ENCODE peak calls at places on chromosomes 4 and X, in ten cellular contexts. S is fibroblast of villous mesenchyme, H is mammary epithelial cell, Q is uterus, Y is tibial artery, W is lower leg skin, J is stomach, U is hepatocyte, X is nephron progenitor cell, V is pancreas. P is an unnamed sample.

GRCh38 chr4:47065099-47065498 is 33.7 kb downstream of the GABRB1 start:
- DNase-seq in W (no peak), H (no peak), U (no peak), Y (no peak), V (no peak), J (no peak), Q (no peak), S (peak), X (no peak), P (no peak)

GRCh38 chrX:77342028-77342427 is 105.2 kb upstream of the FGF16 start:
- DNase-seq in W (no peak), U (no peak), X (no peak), S (no peak), Y (no peak), H (no peak), V (no peak), Q (no peak), J (no peak), P (no peak)

GRCh38 chr4:175109933-175110332 is 191.8 kb downstream of the ADAM29 start:
- DNase-seq in S (no peak), U (no peak), H (no peak), V (no peak), W (no peak), Y (no peak), J (no peak), X (no peak), Q (no peak), P (no peak)

GRCh38 chr4:187666634-187667033 is 328.9 kb upstream of the ZFP42 start:
- DNase-seq in S (peak), W (no peak), U (peak), Q (no peak), Y (no peak), H (no peak), V (no peak), J (no peak), X (no peak), P (no peak)

GRCh38 chr4:184348311-184349233 is 125.8 kb downstream of the IRF2 start:
- DNase-seq in U (peak), V (peak), H (no peak), J (peak), S (peak), X (no peak), W (no peak), Y (no peak), Q (peak), P (no peak)

GRCh38 chr4:169015237-169015636 is 5.2 kb upstream of the CBR4 start:
- DNase-seq in V (peak), H (no peak), W (no peak), S (no peak), J (peak), U (no peak), Y (peak), X (no peak), Q (peak), P (no peak)

GRCh38 chr4:173012608-173013007 is 156.0 kb upstream of the GALNT7 start:
- DNase-seq in J (no peak), S (no peak), Q (no peak), X (no peak), Y (no peak), W (no peak), V (no peak), U (no peak), H (no peak), P (no peak)

GRCh38 chrX:122941801-122942200 is 242.3 kb upstream of the GRIA3 start:
- DNase-seq in V (no peak), U (no peak), H (peak), S (no peak), Q (no peak), X (no peak), Y (no peak), J (no peak), W (no peak), P (no peak)

GRCh38 chr4:72587334-72587733 is 18.3 kb upstream of the ADAMTS3 start:
- DNase-seq in J (no peak), U (no peak), V (no peak), Q (no peak), Y (no peak), S (no peak), X (no peak), W (no peak), H (no peak), P (no peak)

GRCh38 chr4:8247047-8247930 is 22.3 kb upstream of the HTRA3 start:
- DNase-seq in V (no peak), S (peak), H (no peak), Y (peak), X (no peak), W (peak), J (peak), Q (no peak), U (peak), P (no peak)

GRCh38 chrX:134957836-134958235 is 33.0 kb upstream of the SMIM10 start:
- DNase-seq in V (no peak), J (no peak), Q (no peak), H (no peak), X (no peak), U (no peak), W (no peak), S (no peak), Y (no peak), P (no peak)

GRCh38 chr4:100414016-100414790 is 103.6 kb downstream of the EMCN start:
- DNase-seq in Q (no peak), V (no peak), Y (no peak), S (no peak), J (no peak), W (no peak), U (no peak), X (no peak), H (no peak), P (no peak)

GRCh38 chrX:20594985-20595384 is 328.3 kb upstream of the RPS6KA3 start:
- DNase-seq in W (no peak), X (no peak), Y (no peak), J (no peak), S (no peak), V (no peak), H (no peak), U (no peak), Q (no peak), P (no peak)

GRCh38 chr4:8761167-8761823 is 110.3 kb downstream of the HMX1 start:
- DNase-seq in W (no peak), Y (peak), X (no peak), Q (no peak), J (no peak), V (no peak), H (no peak), U (no peak), S (no peak), P (no peak)

GRCh38 chr4:135244605-135245146 is 1043.1 kb upstream of the PABPC4L start:
- DNase-seq in S (peak), V (no peak), H (no peak), J (no peak), U (no peak), X (no peak), W (no peak), Y (no peak), Q (no peak), P (no peak)

GRCh38 chrX:3141031-3141430 is 99.8 kb downstream of the ARSF start:
- DNase-seq in U (no peak), Y (no peak), V (no peak), W (no peak), S (no peak), Q (no peak), X (no peak), H (no peak), J (no peak), P (no peak)

GRCh38 chr4:169802871-169803270 is 45.1 kb upstream of the HPF1 start:
- DNase-seq in S (no peak), X (no peak), H (no peak), Y (no peak), U (no peak), W (no peak), Q (no peak), J (no peak), V (no peak), P (no peak)

GRCh38 chr4:141130947-141131545 is 2.2 kb downstream of the RNF150 start:
- DNase-seq in S (no peak), Q (no peak), Y (no peak), U (no peak), X (no peak), W (no peak), H (no peak), J (no peak), V (no peak), P (no peak)

DNA sequence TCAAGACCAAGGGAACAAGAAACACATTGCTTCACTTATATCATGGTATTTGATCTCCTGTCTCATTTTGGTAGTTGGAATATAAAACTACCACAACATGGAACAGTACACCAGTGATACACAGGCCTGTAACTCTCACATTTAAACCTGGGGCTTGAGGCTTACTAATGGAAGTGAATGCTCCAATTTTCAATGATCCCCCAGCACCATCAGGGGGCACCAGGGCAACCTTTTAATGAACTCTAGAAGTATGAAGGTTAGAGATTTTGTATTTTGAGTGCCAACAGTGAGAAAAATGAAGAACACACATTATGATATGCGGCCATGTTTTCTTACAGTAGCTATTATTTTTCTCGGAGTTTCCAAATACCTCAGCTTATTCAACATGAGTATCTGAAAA is 50.7 kb downstream of the C4orf33 start:
- DNase-seq in W (no peak), H (no peak), Y (no peak), U (no peak), Q (no peak), V (no peak), S (no peak), J (no peak), X (no peak), P (no peak)
- TF ChIP-seq CTCF in W (no peak), H (no peak), Y (no peak), U (no peak), Q (no peak), V (no peak), S (no peak), J (no peak), X (no peak), P (no peak)

GRCh38 chr4:95362906-95363578 is 185.7 kb downstream of the UNC5C start:
- DNase-seq in J (no peak), W (no peak), V (no peak), Q (peak), U (peak), S (peak), X (peak), H (peak), Y (no peak), P (no peak)
- TF ChIP-seq CTCF in J (no peak), W (no peak), V (no peak), Q (no peak), U (peak), S (peak), X (peak), H (no peak), Y (no peak), P (no peak)

GRCh38 chr4:1164956-1165545 is 7.3 kb downstream of the SPON2 start:
- DNase-seq in Q (no peak), S (no peak), Y (peak), H (no peak), U (no peak), V (no peak), W (no peak), X (no peak), J (no peak), P (no peak)
- TF ChIP-seq CTCF in Q (no peak), S (no peak), Y (no peak), H (no peak), U (no peak), V (no peak), W (no peak), X (no peak), J (no peak), P (no peak)

GRCh38 chrX:42098897-42099296 is 175.5 kb upstream of the CASK start:
- DNase-seq in V (no peak), H (no peak), S (peak), Y (no peak), Q (no peak), U (no peak), W (no peak), J (no peak), X (peak), P (no peak)

GRCh38 chrX:42107495-42108139 is 184.3 kb upstream of the CASK start:
- DNase-seq in X (no peak), V (no peak), Y (no peak), J (no peak), S (no peak), W (no peak), U (no peak), H (no peak), Q (no peak), P (no peak)

GRCh38 chrX:42097491-42097890 is 174.1 kb upstream of the CASK start:
- DNase-seq in S (no peak), V (no peak), U (no peak), X (no peak), J (no peak), Y (no peak), Q (no peak), W (no peak), H (no peak), P (no peak)

GRCh38 chrX:42106556-42106955 is 183.2 kb upstream of the CASK start:
- DNase-seq in Y (no peak), H (no peak), V (no peak), Q (no peak), J (no peak), U (no peak), S (peak), X (no peak), W (no peak), P (no peak)

DNA sequence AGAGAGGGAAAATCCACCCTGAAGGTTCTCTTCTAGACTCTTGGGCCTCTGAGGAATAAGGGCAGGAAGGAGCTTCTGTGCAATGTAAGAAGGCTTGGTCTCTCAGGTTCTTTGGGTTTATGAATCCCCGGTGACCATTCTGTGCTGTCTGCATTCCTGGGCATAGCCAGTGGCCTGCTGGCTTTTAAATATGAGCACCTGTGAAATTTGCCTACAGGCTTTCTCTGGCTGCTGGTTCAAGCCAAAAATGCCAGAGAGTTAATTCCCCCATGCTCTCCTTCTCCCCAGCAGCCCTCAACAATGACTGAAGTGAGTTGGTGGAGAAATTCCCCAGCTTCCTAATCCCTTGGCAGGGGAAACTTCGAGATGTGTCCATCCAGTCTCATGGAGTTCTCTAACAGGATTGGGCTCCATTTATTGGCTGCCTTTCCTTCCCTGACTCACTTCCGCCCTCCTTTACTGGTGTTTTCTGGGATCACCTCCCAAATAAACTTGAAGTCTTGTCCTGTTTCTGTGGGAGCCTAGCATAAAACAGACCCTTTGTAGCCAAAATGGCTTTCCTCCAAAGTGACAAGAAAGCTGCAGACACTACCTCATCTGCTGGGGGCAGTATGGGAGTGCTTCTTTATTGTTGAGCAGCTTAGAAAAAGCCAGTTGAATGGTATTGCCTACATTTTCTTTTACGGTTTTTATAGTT is 179.4 kb upstream of the CASK start:
- DNase-seq in S (no peak), J (no peak), X (no peak), H (no peak), W (no peak), Q (no peak), V (no peak), Y (peak), U (no peak), P (no peak)
- TF ChIP-seq CTCF in S (no peak), J (no peak), X (no peak), H (no peak), W (no peak), Q (no peak), V (no peak), Y (no peak), U (no peak), P (no peak)

DNA sequence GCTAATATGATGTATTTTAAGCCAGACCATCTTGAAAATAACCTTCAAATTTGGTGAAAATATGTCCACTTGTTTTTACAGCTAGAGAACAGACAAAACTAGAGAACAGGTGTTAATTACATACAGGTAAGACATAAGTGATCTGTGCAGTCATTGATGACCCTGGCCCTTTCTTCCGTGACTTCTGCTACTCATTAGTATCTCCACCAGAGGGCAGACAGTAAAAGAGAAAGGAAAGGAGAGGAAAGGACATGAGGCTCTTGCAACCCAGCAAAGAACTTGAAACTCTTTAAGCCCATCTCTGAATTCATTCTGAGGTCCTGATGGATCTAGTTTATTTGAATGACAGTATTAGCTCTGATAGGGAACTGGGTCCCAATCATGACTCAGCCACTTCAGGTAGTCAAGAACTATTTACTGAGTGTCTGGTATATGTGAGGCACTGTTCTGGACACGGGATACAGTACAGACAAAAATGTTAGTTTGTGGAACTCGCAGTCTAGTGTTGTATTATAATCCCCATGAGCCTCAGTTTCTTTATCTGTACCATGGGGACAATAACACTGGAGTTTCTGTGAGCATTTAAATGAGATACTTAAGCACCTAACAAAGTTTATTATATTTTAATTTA is 121.0 kb upstream of the TEX13D start:
- DNase-seq in S (peak), V (no peak), U (peak), W (no peak), J (no peak), X (no peak), Q (no peak), H (peak), Y (no peak), P (no peak)
- TF ChIP-seq CTCF in S (peak), V (peak), U (peak), W (no peak), J (no peak), X (peak), Q (no peak), H (peak), Y (peak), P (no peak)

DNA sequence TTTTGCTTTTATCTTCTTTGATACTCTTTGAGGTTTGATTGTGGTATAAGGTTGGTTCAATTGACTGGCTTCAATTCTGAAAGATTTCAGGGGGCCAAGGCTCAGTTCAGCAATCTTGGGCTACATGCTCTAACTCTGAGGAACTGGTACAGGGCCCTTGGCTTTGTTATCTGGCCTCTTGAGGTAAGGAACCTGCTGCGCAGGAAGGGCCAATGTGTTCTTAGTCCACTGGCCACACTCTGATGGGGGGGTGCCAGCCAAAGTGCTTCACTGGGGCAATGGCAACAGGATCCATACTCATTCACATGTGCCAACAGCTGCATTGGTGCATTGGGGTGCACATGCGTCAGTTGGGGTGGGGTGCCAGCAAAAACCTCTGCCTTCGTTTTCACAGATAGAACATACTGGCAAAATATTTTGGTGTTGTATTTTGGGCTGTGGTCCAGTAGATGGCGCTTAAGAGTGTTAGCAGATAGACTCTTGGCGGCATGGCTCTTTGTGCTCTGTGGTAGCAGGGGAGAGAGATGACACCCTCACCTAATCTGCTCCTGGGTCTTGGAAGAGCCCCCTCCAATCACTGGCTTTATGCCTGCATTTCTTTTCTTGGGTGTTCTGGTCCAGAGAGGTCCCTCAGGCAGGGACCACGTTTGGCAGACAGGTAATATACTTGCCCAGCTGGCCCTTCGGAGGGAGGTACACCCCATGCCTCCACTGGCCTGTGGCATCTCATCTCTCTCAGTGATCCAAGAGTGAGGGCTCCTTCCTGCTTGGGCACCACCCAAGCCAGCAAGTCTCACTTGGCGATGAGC is 42.9 kb downstream of the NDST3 start:
- DNase-seq in Y (no peak), W (no peak), H (peak), V (no peak), S (peak), Q (no peak), J (no peak), X (no peak), U (peak), P (no peak)
- TF ChIP-seq CTCF in Y (no peak), W (no peak), H (peak), V (no peak), S (peak), Q (no peak), J (no peak), X (peak), U (peak), P (no peak)

GRCh38 chrX:147550217-147550616 is 361.5 kb upstream of the FMR1 start:
- DNase-seq in Y (no peak), W (no peak), H (no peak), X (peak), U (peak), V (no peak), J (no peak), Q (no peak), S (no peak), P (no peak)
- TF ChIP-seq CTCF in Y (no peak), W (no peak), H (no peak), X (peak), U (peak), V (no peak), J (no peak), Q (no peak), S (no peak), P (no peak)

P was measured in mesothelial cell of epicardium.